ENCODE peak calls at places on chromosomes 11 and 22, in five cellular contexts. G, H, N, U and T are unnamed samples.

GRCh38 chr11:71537537-71537936 is 288 bp upstream of the KRTAP5-8 start:
- DNase-seq in G (no peak), H (no peak), N (no peak), U (no peak), T (no peak)

GRCh38 chr22:49404576-49405199 is 423.0 kb downstream of the BRD1 start:
- DNase-seq in G (no peak), H (no peak), N (no peak), U (no peak), T (no peak)

GRCh38 chr11:94128171-94128745 is 383 bp upstream of the PANX1 start:
- DNase-seq in G (no peak), H (no peak), N (no peak), U (no peak), T (peak; percentile 38)

GRCh38 chr11:35618497-35619029 is 303 bp downstream of the FJX1 start:
- DNase-seq in G (peak; percentile 78), H (no peak), N (peak; percentile 34), U (peak; percentile 71), T (no peak)

GRCh38 chr22:21642584-21643448 is 714 bp downstream of the SDF2L1 start:
- DNase-seq in G (peak; percentile 73), H (no peak), N (peak; percentile 69), U (peak; percentile 75), T (peak; percentile 51)

GRCh38 chr22:39122772-39123470 is 25.9 kb downstream of the APOBEC3H start:
- DNase-seq in G (no peak), H (no peak), N (no peak), U (no peak), T (no peak)

GRCh38 chr22:48178536-48178935 is 1416.1 kb downstream of the TBC1D22A start:
- DNase-seq in G (no peak), H (no peak), N (no peak), U (no peak), T (no peak)

GRCh38 chr11:8087185-8087584 is 6.2 kb downstream of the TUB start:
- DNase-seq in G (no peak), H (no peak), N (no peak), U (no peak), T (no peak)

GRCh38 chr11:67048515-67048914 is 8.1 kb upstream of the RHOD start:
- DNase-seq in G (no peak), H (no peak), N (no peak), U (no peak), T (no peak)

GRCh38 chr11:38667359-38667758 is 2069.3 kb upstream of the RAG2 start:
- DNase-seq in G (no peak), H (no peak), N (no peak), U (no peak), T (no peak)

GRCh38 chr11:75668508-75669297 is at the start of gene MAP6:
- DNase-seq in G (no peak), H (no peak), N (peak; percentile 39), U (no peak), T (no peak)

GRCh38 chr11:75265851-75266531 is 25.4 kb downstream of the TPBGL start:
- DNase-seq in G (no peak), H (no peak), N (no peak), U (no peak), T (no peak)

GRCh38 chr22:22446527-22446926 is 62.0 kb downstream of the ZNF280B start:
- DNase-seq in G (no peak), H (no peak), N (no peak), U (no peak), T (peak; percentile 59)

GRCh38 chr11:93737904-93738612 is 3.2 kb downstream of the TAF1D start:
- DNase-seq in G (no peak), H (no peak), N (peak; percentile 87), U (no peak), T (no peak)

GRCh38 chr11:125020342-125020741 is 42.8 kb upstream of the SLC37A2 start:
- DNase-seq in G (no peak), H (no peak), N (peak; percentile 54), U (no peak), T (no peak)

GRCh38 chr22:26553056-26553752 is 36.7 kb downstream of the TPST2 start:
- DNase-seq in G (no peak), H (no peak), N (peak; percentile 44), U (peak; percentile 88), T (peak; percentile 56)

GRCh38 chr11:61903845-61904244 is 12.5 kb upstream of the FADS3 start:
- DNase-seq in G (no peak), H (no peak), N (no peak), U (no peak), T (no peak)

GRCh38 chr22:43262990-43263644 is 76.2 kb upstream of the TTLL12 start:
- DNase-seq in G (peak; percentile 24), H (no peak), N (no peak), U (peak; percentile 74), T (no peak)

GRCh38 chr11:130208241-130209127 is 48.9 kb downstream of the ST14 start:
- DNase-seq in G (no peak), H (no peak), N (no peak), U (no peak), T (no peak)

GRCh38 chr11:38456371-38456770 is 1858.3 kb upstream of the RAG2 start:
- DNase-seq in G (no peak), H (no peak), N (peak; percentile 72), U (no peak), T (no peak)

GRCh38 chr11:117565709-117566108 is 231.3 kb downstream of the DSCAML1 start:
- DNase-seq in G (no peak), H (no peak), N (no peak), U (no peak), T (no peak)

DNA sequence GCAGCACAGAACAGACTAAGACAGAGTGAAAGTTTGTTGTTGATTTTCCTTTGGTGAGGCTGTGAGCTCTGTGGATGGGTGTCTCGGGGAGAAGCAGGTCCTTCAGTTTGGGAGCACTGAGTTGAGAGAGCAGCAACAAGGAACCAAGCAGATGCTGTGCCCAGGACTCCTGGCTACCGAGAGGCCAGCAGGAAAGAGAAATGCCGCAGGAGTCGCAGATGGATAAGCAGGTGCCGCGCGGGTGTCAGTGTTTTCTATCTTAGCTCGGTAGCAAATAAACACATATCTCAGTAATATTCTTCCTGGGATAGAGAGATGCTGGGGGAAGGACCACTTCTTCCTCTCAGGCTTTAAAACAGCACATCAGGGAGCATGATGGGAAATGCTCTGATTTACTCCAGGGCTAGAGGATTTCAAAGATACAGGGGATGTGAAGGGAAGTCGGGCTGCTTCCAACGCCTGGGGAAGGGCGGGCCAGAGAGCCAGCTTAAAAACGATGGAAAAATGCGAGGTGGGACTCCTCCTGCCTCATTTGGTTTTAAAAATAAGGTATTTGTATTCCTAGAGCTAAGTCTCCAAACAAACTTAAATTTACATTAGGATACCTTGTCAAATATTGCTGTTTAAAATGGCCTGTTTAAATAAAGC is 470.8 kb upstream of the B3GAT1 start:
- DNase-seq in G (no peak), H (no peak), N (no peak), U (no peak), T (no peak)
- H3K27me3 ChIP-seq in G (no peaks in the 10 kb centered on the region), H (no peaks in the 10 kb centered on the region), N (peaks cover 76% of the 10 kb centered on the region), U (peaks cover 5% of the 10 kb centered on the region), T (peaks cover 28% of the 10 kb centered on the region)

GRCh38 chr11:44949160-44950035 is 1.3 kb downstream of the TP53I11 start:
- DNase-seq in G (no peak), H (no peak), N (peak; percentile 41), U (peak; percentile 73), T (peak; percentile 31)
- H3K4me3 ChIP-seq in G (no peak overlapping the region), H (peak overlapping the region; percentile 74), N (peak overlapping the region; percentile 78), U (peak overlapping the region; percentile 91), T (peak overlapping the region; percentile 92)

GRCh38 chr22:19398206-19398605 is 33.3 kb downstream of the HIRA start:
- DNase-seq in G (no peak), H (no peak), N (no peak), U (no peak), T (peak; percentile 10)
- H3K36me3 ChIP-seq in G (peaks cover 22% of the 10 kb centered on the region), H (peaks cover 85% of the 10 kb centered on the region), N (peaks cover 10% of the 10 kb centered on the region), U (peaks cover 84% of the 10 kb centered on the region), T (peaks cover 31% of the 10 kb centered on the region)

GRCh38 chr11:28242596-28242995 is 134.4 kb downstream of the METTL15 start:
- DNase-seq in G (no peak), H (no peak), N (no peak), U (no peak), T (no peak)
- H3K27me3 ChIP-seq in G (no peaks in the 10 kb centered on the region), H (no peaks in the 10 kb centered on the region), N (no peaks in the 10 kb centered on the region), U (no peaks in the 10 kb centered on the region), T (no peaks in the 10 kb centered on the region)

DNA sequence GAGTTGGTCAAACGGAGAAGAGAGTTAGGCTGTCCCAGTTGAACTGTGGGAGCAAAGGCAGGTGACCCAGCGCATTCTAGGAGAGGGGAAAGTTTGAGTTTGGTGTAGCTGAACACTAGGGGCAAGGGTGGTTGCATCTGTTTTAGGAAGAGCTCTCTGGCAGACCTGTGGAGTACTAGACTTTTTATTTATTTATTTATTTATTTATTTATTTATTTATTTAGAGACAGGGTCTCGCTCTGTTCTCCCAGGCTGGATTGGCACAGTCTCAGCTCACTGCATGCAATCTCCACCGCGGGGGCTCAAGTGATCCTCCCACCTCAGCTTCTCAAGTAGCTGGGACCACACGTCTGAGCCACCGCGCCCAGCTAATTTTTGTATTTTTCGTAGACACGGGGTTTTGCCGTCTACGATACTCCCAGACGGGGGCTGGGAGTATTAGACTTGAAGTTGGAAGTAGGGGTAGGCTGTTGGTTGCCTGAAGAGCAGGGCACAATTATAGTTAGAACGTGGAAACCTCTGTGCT is 947 bp upstream of the ACER3 start:
- DNase-seq in G (no peak), H (no peak), N (no peak), U (no peak), T (no peak)
- H3K4me3 ChIP-seq in G (no peak overlapping the region), H (no peak overlapping the region), N (no peak overlapping the region), U (no peak overlapping the region), T (no peak overlapping the region)

GRCh38 chr22:36002861-36003260 is 25.8 kb downstream of the RBFOX2 start:
- DNase-seq in G (no peak), H (no peak), N (no peak), U (no peak), T (no peak)
- H3K36me3 ChIP-seq in G (no peaks in the 10 kb centered on the region), H (no peaks in the 10 kb centered on the region), N (no peaks in the 10 kb centered on the region), U (no peaks in the 10 kb centered on the region), T (peaks cover 2% of the 10 kb centered on the region)